ENCODE peak calls at places on chromosomes 16 and 17, in six cellular contexts. X is AG10803; K is AG09309; B is GM23248; A is BJ; H is stimulated activated CD8-positive, alpha-beta memory T cell treated with anti-CD3 and anti-CD28 coated beads, Interleukin-12 subunit alpha, Interleukin-12 subunit beta, amount 100 ng/mL, for 4 hours. D is an unnamed sample.

GRCh38 chr16:11949527-11949926 is 7.7 kb upstream of the NPIPB2 start:
- DNase-seq in X (peak), K (peak), B (peak), A (no peak), H (no peak), D (no peak)

GRCh38 chr16:70713342-70713741 is 27.5 kb upstream of the MTSS2 start:
- DNase-seq in X (no peak), K (no peak), B (peak), A (no peak), H (no peak), D (no peak)

GRCh38 chr16:13938480-13938879 is 18.5 kb downstream of the ERCC4 start:
- DNase-seq in X (no peak), K (no peak), B (no peak), A (no peak), H (no peak), D (no peak)

GRCh38 chr16:84442416-84443145 is 61.9 kb downstream of the MEAK7 start:
- DNase-seq in X (no peak), K (no peak), B (no peak), A (no peak), H (no peak), D (no peak)

GRCh38 chr16:8120001-8120400 is 470.3 kb downstream of the TMEM114 start:
- DNase-seq in X (no peak), K (no peak), B (no peak), A (no peak), H (no peak), D (no peak)

GRCh38 chr17:74196541-74197310 is 6.8 kb upstream of the RPL38 start:
- DNase-seq in X (no peak), K (no peak), B (no peak), A (no peak), H (no peak), D (no peak)

GRCh38 chr17:50516980-50517379 is 8.7 kb downstream of the MYCBPAP start:
- DNase-seq in X (no peak), K (no peak), B (no peak), A (no peak), H (no peak), D (no peak)

GRCh38 chr16:74315059-74315458 is 18.4 kb downstream of the PSMD7 start:
- DNase-seq in X (no peak), K (no peak), B (no peak), A (no peak), H (no peak), D (no peak)

GRCh38 chr17:31745964-31746650 is 112.9 kb downstream of the COPRS start:
- DNase-seq in X (no peak), K (no peak), B (no peak), A (no peak), H (no peak), D (no peak)

GRCh38 chr17:49963626-49964538 is 5.1 kb upstream of the DLX4 start:
- DNase-seq in X (no peak), K (no peak), B (peak), A (no peak), H (no peak), D (no peak)

GRCh38 chr17:28745777-28746473 is 2.1 kb downstream of the TRAF4 start:
- DNase-seq in X (no peak), K (no peak), B (peak), A (no peak), H (no peak), D (no peak)

GRCh38 chr16:83004868-83005652 is 378.3 kb downstream of the CDH13 start:
- DNase-seq in X (no peak), K (no peak), B (no peak), A (no peak), H (no peak), D (no peak)

GRCh38 chr16:50881953-50882352 is 140.1 kb downstream of the CYLD start:
- DNase-seq in X (no peak), K (no peak), B (no peak), A (no peak), H (no peak), D (no peak)

GRCh38 chr16:4056161-4057105 is 59.8 kb downstream of the ADCY9 start:
- DNase-seq in X (no peak), K (no peak), B (no peak), A (no peak), H (no peak), D (no peak)

GRCh38 chr16:84913315-84913714 is 93.5 kb downstream of the CRISPLD2 start:
- DNase-seq in X (no peak), K (no peak), B (no peak), A (no peak), H (no peak), D (no peak)

GRCh38 chr17:9332164-9332527 is 243.5 kb downstream of the STX8 start:
- DNase-seq in X (no peak), K (no peak), B (peak), A (no peak), H (no peak), D (no peak)

GRCh38 chr17:44191941-44192496 is 5.2 kb downstream of the TMUB2 start:
- DNase-seq in X (no peak), K (no peak), B (no peak), A (no peak), H (no peak), D (no peak)

GRCh38 chr16:8959921-8960787 is 3.6 kb downstream of the USP7 start:
- DNase-seq in X (no peak), K (no peak), B (peak), A (no peak), H (no peak), D (no peak)

GRCh38 chr17:71522383-71522782 is 598.4 kb upstream of the SOX9 start:
- DNase-seq in X (peak), K (no peak), B (peak), A (no peak), H (no peak), D (no peak)

GRCh38 chr16:84729716-84730320 is 30.0 kb downstream of the USP10 start:
- DNase-seq in X (no peak), K (no peak), B (peak), A (no peak), H (no peak), D (no peak)

GRCh38 chr17:60106377-60107059 is 27.8 kb upstream of the HEATR6 start:
- DNase-seq in X (peak), K (no peak), B (peak), A (no peak), H (no peak), D (no peak)

GRCh38 chr17:15920758-15921239 is 24.1 kb upstream of the ADORA2B start:
- DNase-seq in X (peak), K (peak), B (peak), A (peak), H (no peak), D (peak)

GRCh38 chr17:80762076-80762475 is 217.4 kb downstream of the RPTOR start:
- DNase-seq in X (no peak), K (no peak), B (no peak), A (no peak), H (no peak), D (no peak)

GRCh38 chr16:84749815-84750214 is 50.0 kb downstream of the USP10 start:
- DNase-seq in X (no peak), K (no peak), B (no peak), A (no peak), H (no peak), D (no peak)

GRCh38 chr16:50573947-50574751 is 26.0 kb downstream of the NKD1 start:
- DNase-seq in X (no peak), K (no peak), B (no peak), A (no peak), H (no peak), D (no peak)

GRCh38 chr17:48555183-48555615 is 10.3 kb upstream of the HOXB2 start:
- DNase-seq in X (peak), K (peak), B (peak), A (no peak), H (no peak), D (peak)

GRCh38 chr17:73643012-73643845 is 1.0 kb downstream of the SDK2 start:
- DNase-seq in X (no peak), K (no peak), B (peak), A (no peak), H (no peak), D (no peak)

GRCh38 chr17:3659541-3660111 is 8.8 kb downstream of the TAX1BP3 start:
- DNase-seq in X (peak), K (peak), B (peak), A (peak), H (no peak), D (peak)